ENCODE peak calls at places on chromosomes 7 and 10, in four cellular contexts. P, G, D and O are unnamed samples.

GRCh38 chr10:792083-792791 is 102.8 kb upstream of the DIP2C start:
- DNase-seq in P (no peak), G (no peak), D (no peak), O (no peak)

GRCh38 chr7:20330797-20331230 is at the start of gene ITGB8:
- DNase-seq in P (no peak), G (peak), D (no peak), O (no peak)

GRCh38 chr10:86970152-86970886 is 2.0 kb downstream of the ADIRF start:
- DNase-seq in P (no peak), G (no peak), D (no peak), O (no peak)

GRCh38 chr7:103082497-103082896 is 7.6 kb downstream of the ARMC10 start:
- DNase-seq in P (no peak), G (no peak), D (no peak), O (no peak)

GRCh38 chr7:144835166-144835611 is 664 bp downstream of the TPK1 start:
- DNase-seq in P (peak), G (no peak), D (peak), O (no peak)

GRCh38 chr7:155357573-155358041 is 59.9 kb downstream of the INSIG1 start:
- DNase-seq in P (no peak), G (no peak), D (no peak), O (peak)

GRCh38 chr7:123823898-123824753 is 20.8 kb upstream of the HYAL4 start:
- DNase-seq in P (peak), G (peak), D (no peak), O (no peak)

GRCh38 chr7:34837316-34837715 is 179.3 kb downstream of the NPSR1 start:
- DNase-seq in P (no peak), G (no peak), D (no peak), O (no peak)

GRCh38 chr7:107815254-107815882 is 12.3 kb upstream of the SLC26A3 start:
- DNase-seq in P (no peak), G (peak), D (no peak), O (no peak)
- TF ChIP-seq SPI1 in P (no peak), G (no peak), D (no peak), O (no peak)

GRCh38 chr10:48199580-48200377 is 74.7 kb downstream of the FRMPD2 start:
- DNase-seq in P (no peak), G (no peak), D (no peak), O (peak)
- TF ChIP-seq SPI1 in P (no peak), G (no peak), D (peak), O (peak)

GRCh38 chr7:66442385-66442784 is 186.3 kb upstream of the KCTD7 start:
- DNase-seq in P (no peak), G (no peak), D (no peak), O (no peak)

DNA sequence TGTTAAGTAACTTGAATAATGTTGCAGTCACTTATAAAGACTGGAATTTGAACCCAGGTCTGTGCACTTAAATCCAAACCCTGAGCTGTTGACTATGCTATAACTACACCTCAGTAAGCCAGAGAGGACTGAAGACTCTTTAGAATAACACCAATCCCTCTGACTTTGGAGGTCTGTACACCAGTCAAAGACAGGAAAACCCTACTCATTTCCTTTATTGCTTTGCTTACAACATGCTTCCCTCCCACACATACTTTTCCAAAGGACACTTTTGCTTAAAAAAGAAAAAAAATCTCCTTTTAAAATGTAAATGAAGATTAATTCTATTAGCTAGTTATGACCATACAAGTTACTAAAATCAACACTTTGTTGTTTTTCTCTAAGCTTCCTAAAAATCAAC is 184.7 kb upstream of the KCTD7 start:
- DNase-seq in P (no peak), G (no peak), D (no peak), O (no peak)
- TF ChIP-seq SPI1 in P (no peak), G (no peak), D (no peak), O (no peak)

DNA sequence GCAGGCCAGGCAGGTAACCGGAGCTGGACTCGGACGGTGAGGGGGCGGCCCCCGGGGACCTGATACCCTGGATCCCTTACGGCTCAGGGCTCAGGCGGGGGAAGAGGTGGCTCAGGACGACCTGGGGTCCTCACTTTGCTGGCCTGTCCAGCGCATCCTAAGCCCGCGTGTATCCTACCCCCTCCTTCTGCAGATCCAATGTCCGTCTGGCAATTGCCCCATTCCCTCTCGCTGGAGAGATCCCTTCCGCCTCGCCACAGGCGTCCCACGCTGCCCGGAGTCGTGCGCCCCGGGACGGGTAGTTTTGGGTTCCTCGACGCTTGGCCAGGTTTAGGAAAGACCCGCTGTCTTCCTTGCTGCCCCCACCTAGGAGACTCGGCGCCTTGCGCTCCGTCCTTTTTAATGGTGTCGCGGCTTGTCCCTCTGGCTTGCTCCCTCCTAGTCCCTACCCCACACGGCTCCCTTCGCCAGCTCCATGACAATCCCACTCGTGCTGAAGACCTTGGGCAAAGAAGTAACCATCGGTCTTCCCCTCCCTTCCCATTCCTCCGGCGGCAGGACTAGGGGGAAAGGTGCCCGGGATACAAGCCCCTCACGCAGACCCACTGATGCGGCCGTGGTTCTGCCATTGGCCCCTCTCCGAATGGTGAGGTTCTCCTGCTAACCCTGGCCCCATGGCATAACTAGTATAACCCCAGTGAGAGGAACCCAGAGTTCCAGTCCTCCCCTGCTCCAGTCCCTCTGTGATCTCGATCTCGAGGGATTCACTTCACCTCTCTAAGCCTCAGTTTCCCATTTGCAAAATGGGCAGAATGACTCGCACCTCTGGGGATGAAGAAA is 170.3 kb downstream of the UBE2H start:
- DNase-seq in P (no peak), G (no peak), D (no peak), O (no peak)
- TF ChIP-seq SPI1 in P (no peak), G (no peak), D (no peak), O (no peak)

GRCh38 chr10:111356571-111356970 is 279.7 kb downstream of the ADRA2A start:
- DNase-seq in P (no peak), G (no peak), D (no peak), O (no peak)

GRCh38 chr10:111357859-111358258 is 281.0 kb downstream of the ADRA2A start:
- DNase-seq in P (no peak), G (no peak), D (no peak), O (no peak)

GRCh38 chr10:111354859-111355258 is 278.0 kb downstream of the ADRA2A start:
- DNase-seq in P (no peak), G (no peak), D (no peak), O (no peak)

GRCh38 chr10:111360260-111360925 is 283.6 kb downstream of the ADRA2A start:
- DNase-seq in P (peak), G (no peak), D (peak), O (no peak)
- TF ChIP-seq SPI1 in P (no peak), G (peak), D (no peak), O (no peak)

GRCh38 chr7:40586197-40586596 is 451.4 kb downstream of the SUGCT start:
- DNase-seq in P (no peak), G (no peak), D (no peak), O (peak)
- TF ChIP-seq SPI1 in P (no peak), G (no peak), D (no peak), O (peak)

DNA sequence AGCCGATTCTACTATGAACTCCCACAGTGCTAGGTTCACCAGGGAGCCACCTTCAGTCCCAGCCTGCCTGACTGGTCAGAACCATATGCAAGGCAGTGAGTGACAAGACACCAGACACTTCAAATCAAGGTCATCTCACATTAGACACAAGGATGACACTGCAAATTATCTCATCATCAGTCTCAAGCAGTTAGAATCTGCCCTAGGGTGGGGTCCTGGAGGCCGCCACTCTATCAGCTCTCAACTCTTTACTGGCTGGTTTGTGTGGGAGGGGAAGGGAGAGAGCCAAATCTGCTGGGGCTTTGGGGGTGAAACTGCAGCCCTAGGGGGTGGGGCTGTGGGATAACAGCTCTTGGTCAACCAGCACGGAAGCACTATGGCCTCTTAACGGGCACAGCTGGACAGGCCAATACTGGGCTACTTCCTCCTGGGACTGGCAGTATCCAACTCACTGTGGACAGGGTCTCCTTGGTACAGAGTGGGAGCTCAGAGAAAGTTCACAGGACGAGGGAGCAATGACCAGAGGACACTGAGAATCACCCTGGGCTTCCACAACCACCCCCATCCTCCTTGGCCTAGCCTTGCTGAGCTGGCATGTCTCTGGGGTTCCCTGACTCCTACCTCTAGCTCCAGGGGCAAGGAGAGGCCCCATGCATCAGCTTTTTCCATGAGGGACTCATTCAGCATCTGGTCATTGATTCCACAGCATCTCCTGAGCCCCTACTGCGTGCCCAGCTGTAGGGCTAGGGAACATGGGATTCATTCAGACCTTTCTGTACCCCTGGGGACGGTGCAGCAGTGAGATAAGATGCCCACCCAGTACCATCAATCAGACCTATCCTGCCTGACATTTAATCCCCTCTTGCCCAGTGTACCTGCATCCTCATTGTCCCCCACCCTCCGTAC is 5.4 kb downstream of the GPRIN2 start:
- DNase-seq in P (no peak), G (peak), D (peak), O (no peak)
- TF ChIP-seq SPI1 in P (no peak), G (no peak), D (no peak), O (no peak)